ENCODE peak calls at places on chromosomes 4 and X, in nine cellular contexts. Y is sigmoid colon; P is heart left ventricle; N is CD8-positive, alpha-beta memory T cell; W is pancreas; D is K562; C is neuronal stem cell; Z is A673; R is GM23338. S is an unnamed sample.

GRCh38 chr4:188975271-188975670 is 836.0 kb downstream of the TRIML1 start:
- DNase-seq in C (no peak), R (peak), D (no peak), N (no peak), P (no peak), Z (no peak), Y (no peak), W (no peak), S (no peak)

GRCh38 chrX:133335027-133335426 is 80.3 kb downstream of the GPC4 start:
- DNase-seq in N (no peak), W (no peak), P (no peak), C (no peak), R (peak), Z (peak), Y (no peak), D (peak), S (peak)

GRCh38 chr4:102430511-102430910 is 70.6 kb upstream of the NFKB1 start:
- DNase-seq in N (no peak), Z (no peak), W (no peak), D (no peak), R (peak), P (no peak), C (no peak), Y (no peak), S (no peak)

GRCh38 chr4:98406819-98407218 is 145.6 kb downstream of the RAP1GDS1 start:
- DNase-seq in N (no peak), C (no peak), Y (no peak), D (no peak), Z (no peak), R (no peak), P (no peak), W (no peak), S (no peak)

GRCh38 chr4:61520688-61521160 is 320.6 kb downstream of the ADGRL3 start:
- DNase-seq in P (no peak), D (no peak), N (no peak), C (no peak), Z (no peak), W (peak), R (peak), Y (no peak), S (peak)

GRCh38 chr4:20844311-20844710 is 144.1 kb downstream of the PACRGL start:
- DNase-seq in D (no peak), Z (peak), R (no peak), C (peak), P (no peak), Y (no peak), N (no peak), W (no peak), S (no peak)

GRCh38 chr4:39976945-39977488 is 694 bp downstream of the PDS5A start:
- DNase-seq in D (no peak), W (peak), R (peak), N (peak), Z (peak), P (no peak), C (peak), Y (peak), S (peak)

GRCh38 chr4:68817386-68817785 is 1.6 kb downstream of the UGT2B10 start:
- DNase-seq in Z (no peak), R (no peak), Y (no peak), W (no peak), C (no peak), N (no peak), P (no peak), D (no peak), S (no peak)

GRCh38 chr4:42452823-42453222 is 55.5 kb downstream of the SHISA3 start:
- DNase-seq in P (no peak), C (peak), Y (no peak), R (no peak), N (no peak), D (no peak), W (no peak), Z (no peak), S (no peak)

GRCh38 chr4:141563721-141564120 is 72.7 kb upstream of the IL15 start:
- DNase-seq in P (no peak), N (no peak), Z (no peak), W (no peak), D (no peak), Y (no peak), R (no peak), C (no peak), S (no peak)

GRCh38 chr4:113147498-113148231 is 98.2 kb downstream of the ANK2 start:
- DNase-seq in R (no peak), D (no peak), Y (no peak), Z (no peak), P (no peak), N (no peak), C (no peak), W (no peak), S (no peak)

GRCh38 chrX:44036336-44036735 is 63.1 kb upstream of the NDP start:
- DNase-seq in R (no peak), Y (no peak), P (no peak), D (no peak), Z (peak), W (no peak), N (no peak), C (no peak), S (peak)

GRCh38 chr4:153071953-153072622 is 132.2 kb upstream of the TRIM2 start:
- DNase-seq in Z (no peak), D (no peak), P (no peak), C (no peak), Y (no peak), W (no peak), R (no peak), N (no peak), S (no peak)

GRCh38 chr4:142719854-142720541 is 126.1 kb downstream of the INPP4B start:
- DNase-seq in P (no peak), D (no peak), C (no peak), Y (no peak), Z (peak), N (peak), W (no peak), R (peak), S (peak)

GRCh38 chr4:108008721-108009120 is 19.0 kb downstream of the HADH start:
- DNase-seq in Z (no peak), D (no peak), N (no peak), P (no peak), C (no peak), R (no peak), Y (no peak), W (no peak), S (no peak)

GRCh38 chr4:98452091-98452490 is 190.9 kb downstream of the RAP1GDS1 start:
- DNase-seq in D (no peak), C (no peak), R (no peak), Y (no peak), Z (no peak), N (no peak), P (no peak), W (no peak), S (no peak)

GRCh38 chr4:102318526-102318925 is 26.8 kb downstream of the SLC39A8 start:
- DNase-seq in N (no peak), C (no peak), Z (no peak), R (no peak), D (no peak), Y (no peak), P (no peak), W (no peak), S (no peak)

GRCh38 chrX:96684339-96685204 is at the start of gene DIAPH2:
- DNase-seq in W (peak), Z (peak), N (peak), P (peak), D (no peak), C (peak), R (peak), Y (peak), S (peak)

GRCh38 chr4:41981456-41981855 is at the start of gene DCAF4L1:
- DNase-seq in R (no peak), W (no peak), Z (no peak), C (no peak), Y (no peak), P (no peak), N (no peak), D (no peak), S (no peak)

GRCh38 chr4:32658019-32658418 is 1937.8 kb downstream of the PCDH7 start:
- DNase-seq in Y (no peak), Z (no peak), R (no peak), P (no peak), W (no peak), N (no peak), C (no peak), D (no peak), S (no peak)

GRCh38 chrX:69362889-69363288 is 141.2 kb upstream of the NALF2 start:
- DNase-seq in Z (peak), D (no peak), P (peak), C (no peak), Y (no peak), W (no peak), N (no peak), R (no peak), S (peak)

DNA sequence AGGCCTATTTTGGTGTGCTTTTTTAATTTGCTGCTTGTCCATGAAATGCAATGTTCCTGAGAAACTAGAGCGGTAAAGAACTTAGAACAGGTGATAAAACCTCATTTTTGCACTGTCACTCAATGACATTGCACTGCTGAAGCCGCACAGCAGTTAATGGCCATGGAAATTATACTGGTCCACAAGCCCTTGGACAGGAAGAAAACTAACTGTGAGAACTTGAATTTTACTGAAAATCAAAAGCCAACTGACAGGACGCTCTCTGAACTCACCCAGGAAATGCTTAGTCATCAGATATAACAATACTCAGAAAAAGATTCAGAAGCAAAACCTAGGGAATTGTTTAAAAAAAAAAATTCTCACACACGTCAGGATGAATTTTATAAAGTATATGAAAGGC is 246.4 kb upstream of the SLC7A11 start:
- DNase-seq in N (no peak), W (no peak), D (no peak), R (no peak), P (no peak), Z (no peak), C (no peak), Y (no peak), S (peak)
- H3K27ac ChIP-seq in N (no peak), W (no peak), D (peak), R (no peak), P (no peak), Z (no peak), C (no peak), Y (no peak), S (no peak)

GRCh38 chr4:158168606-158169005 is 4.2 kb downstream of the GASK1B start:
- DNase-seq in P (no peak), N (no peak), W (no peak), Z (no peak), R (no peak), D (no peak), Y (no peak), C (no peak), S (no peak)
- H3K4me3 ChIP-seq in P (peak), N (no peak), W (peak), Z (no peak), R (no peak), D (no peak), Y (peak), C (no peak), S (no peak)

GRCh38 chrX:6002056-6002455 is 226.6 kb downstream of the NLGN4X start:
- DNase-seq in R (peak), N (no peak), C (no peak), P (no peak), Z (peak), W (no peak), D (no peak), Y (no peak), S (no peak)

GRCh38 chrX:6004529-6004928 is 224.1 kb downstream of the NLGN4X start:
- DNase-seq in W (no peak), Y (no peak), P (no peak), D (no peak), N (no peak), C (no peak), Z (peak), R (no peak), S (no peak)

GRCh38 chrX:6005856-6006255 is 222.8 kb downstream of the NLGN4X start:
- DNase-seq in Z (peak), W (no peak), C (no peak), P (no peak), R (no peak), N (no peak), D (no peak), Y (no peak), S (no peak)
- H3K27ac ChIP-seq in Z (peak), W (no peak), C (no peak), P (no peak), R (no peak), N (no peak), D (no peak), Y (no peak), S (no peak)

DNA sequence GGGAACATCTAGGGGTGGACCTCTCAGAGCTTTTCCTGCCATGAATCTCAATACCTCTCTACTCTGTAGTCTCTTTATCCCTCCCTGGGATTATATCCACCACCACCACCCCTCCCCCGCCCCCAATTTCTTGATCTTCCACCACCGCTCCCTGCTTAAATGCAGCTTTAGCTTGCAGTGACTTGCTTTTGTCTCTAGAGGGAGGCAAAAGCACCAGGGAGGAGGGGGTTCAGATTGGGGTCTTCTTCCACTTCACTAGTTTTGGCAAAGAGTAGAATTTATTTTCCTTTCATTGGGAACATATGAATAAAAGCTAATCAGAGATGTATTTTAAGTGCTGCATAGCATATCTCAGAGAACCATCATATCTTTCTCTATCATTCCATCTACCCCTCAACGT is 5.5 kb downstream of the ARHGAP36 start:
- DNase-seq in C (no peak), Y (no peak), R (peak), W (no peak), Z (no peak), D (peak), N (no peak), P (no peak), S (no peak)
- H3K4me3 ChIP-seq in C (no peak), Y (no peak), R (no peak), W (no peak), Z (no peak), D (no peak), N (no peak), P (no peak), S (no peak)

GRCh38 chrX:116232833-116233232 is 62.3 kb downstream of the AGTR2 start:
- DNase-seq in P (no peak), R (no peak), N (no peak), C (no peak), Z (peak), W (no peak), Y (no peak), D (no peak), S (no peak)

DNA sequence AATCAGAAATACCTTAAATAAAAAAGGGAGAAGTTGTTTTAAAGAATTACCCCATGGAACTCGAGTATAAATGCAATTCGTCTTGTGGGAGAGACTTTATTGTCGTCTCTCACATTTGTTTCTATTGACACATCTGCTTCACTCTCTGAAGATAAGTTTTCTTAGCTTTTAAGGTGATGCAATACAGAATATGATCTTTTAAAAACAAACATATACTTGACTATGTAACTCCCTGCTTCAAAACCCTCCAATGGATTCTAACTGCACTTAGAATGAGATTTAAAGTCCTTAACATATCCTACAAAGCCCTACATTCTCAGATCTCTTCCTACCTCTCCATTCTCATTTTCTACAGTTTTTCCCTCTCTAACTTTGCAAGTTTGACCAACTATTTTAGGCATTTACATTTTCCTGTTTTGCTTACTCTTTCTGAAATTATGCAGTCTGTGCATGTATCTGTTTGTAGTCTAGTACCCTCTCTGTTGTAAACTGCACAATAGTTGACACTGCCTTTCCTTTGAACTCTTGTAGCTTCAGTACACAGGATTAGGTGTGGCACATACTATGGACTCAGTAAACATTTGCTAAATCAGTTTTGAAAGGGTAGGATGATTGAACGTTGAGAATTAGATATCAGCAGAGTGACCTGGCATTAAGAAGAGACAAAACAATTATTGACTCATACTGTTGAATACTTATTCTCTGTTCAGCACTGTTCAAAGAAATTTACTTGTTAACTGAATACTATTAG is 59.8 kb downstream of the AGTR2 start:
- DNase-seq in C (no peak), R (no peak), W (no peak), D (no peak), Y (no peak), Z (no peak), N (no peak), P (no peak), S (no peak)
- H3K27ac ChIP-seq in C (no peak), R (no peak), W (no peak), D (no peak), Y (no peak), Z (no peak), N (no peak), P (no peak), S (no peak)

GRCh38 chr4:30818541-30818940 is 98.4 kb downstream of the PCDH7 start:
- DNase-seq in R (no peak), Y (no peak), Z (no peak), D (no peak), P (no peak), C (no peak), N (no peak), W (no peak), S (no peak)

GRCh38 chr4:30821891-30822612 is 101.9 kb downstream of the PCDH7 start:
- DNase-seq in R (peak), W (no peak), D (no peak), P (no peak), Y (no peak), Z (peak), N (no peak), C (no peak), S (no peak)

GRCh38 chr4:30825008-30825765 is 105.0 kb downstream of the PCDH7 start:
- DNase-seq in Z (no peak), P (no peak), D (no peak), C (no peak), Y (no peak), N (no peak), R (no peak), W (no peak), S (no peak)

GRCh38 chr4:30821275-30821674 is 101.1 kb downstream of the PCDH7 start:
- DNase-seq in C (no peak), P (no peak), N (no peak), W (no peak), Y (no peak), R (no peak), D (no peak), Z (no peak), S (no peak)

DNA sequence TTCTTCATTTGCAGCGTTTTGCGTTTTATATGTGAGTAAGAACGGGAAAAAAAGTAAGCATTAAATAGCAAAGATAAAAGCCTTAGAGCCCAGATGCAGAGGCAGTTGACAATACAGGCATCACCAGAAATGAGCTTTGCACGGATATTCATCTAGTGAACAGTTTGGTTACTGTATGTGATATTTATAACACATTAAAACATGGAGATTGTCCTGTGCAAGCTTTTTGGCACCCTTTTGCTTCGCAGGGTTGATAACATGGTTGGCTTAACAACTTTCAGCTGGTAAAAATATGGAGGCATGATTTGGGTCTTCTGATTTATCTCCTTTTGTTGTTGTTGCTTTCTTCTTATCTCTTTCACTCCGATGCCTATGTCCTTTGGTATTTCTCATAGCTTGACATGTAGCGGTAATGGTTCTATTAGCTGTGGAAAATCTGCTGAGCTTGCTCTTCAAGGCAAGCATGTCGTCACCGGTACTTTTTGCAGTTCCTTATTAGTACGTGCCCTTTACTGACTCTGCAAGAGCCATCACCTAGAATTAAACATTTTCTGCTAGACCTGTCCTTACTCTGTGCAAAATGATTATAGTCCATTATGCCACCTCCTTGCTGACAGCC is 102.9 kb downstream of the PCDH7 start:
- DNase-seq in N (no peak), D (no peak), C (no peak), R (no peak), Y (no peak), Z (no peak), P (no peak), W (no peak), S (no peak)
- H3K4me3 ChIP-seq in N (no peak), D (no peak), C (no peak), R (no peak), Y (no peak), Z (no peak), P (no peak), W (no peak), S (no peak)

GRCh38 chr4:140135529-140136021 is 18.4 kb downstream of the MAML3 start:
- DNase-seq in N (no peak), R (no peak), W (no peak), C (no peak), P (peak), D (no peak), Z (peak), Y (peak), S (peak)

GRCh38 chr4:140134780-140135179 is 19.2 kb downstream of the MAML3 start:
- DNase-seq in C (no peak), D (no peak), Y (no peak), W (no peak), Z (no peak), N (no peak), R (no peak), P (no peak), S (no peak)

GRCh38 chr4:140136509-140136908 is 17.5 kb downstream of the MAML3 start:
- DNase-seq in P (no peak), W (no peak), Z (no peak), C (no peak), D (no peak), Y (no peak), N (no peak), R (no peak), S (no peak)

GRCh38 chr4:140138428-140138827 is 15.6 kb downstream of the MAML3 start:
- DNase-seq in Z (no peak), P (no peak), N (no peak), D (no peak), W (peak), Y (no peak), C (no peak), R (peak), S (no peak)

GRCh38 chr4:140137654-140138053 is 16.3 kb downstream of the MAML3 start:
- DNase-seq in Z (no peak), P (no peak), W (no peak), D (no peak), Y (no peak), C (no peak), N (no peak), R (peak), S (no peak)
- H3K27ac ChIP-seq in Z (no peak), P (no peak), W (peak), D (no peak), Y (no peak), C (no peak), N (no peak), R (no peak), S (no peak)

S was measured in cardiac muscle cell.